ENCODE peak calls at places on chromosomes 3 and 15, in four cellular contexts. H is K562, O is H1, Z is HepG2. S is an unnamed sample.

GRCh38 chr15:86701259-86701963 is 621.7 kb downstream of the AGBL1 start:
- DNase-seq in H (no peak), O (no peak), Z (no peak), S (no peak)

GRCh38 chr15:79091204-79091867 is 756 bp upstream of the RASGRF1 start:
- DNase-seq in H (no peak), O (no peak), Z (no peak), S (no peak)

GRCh38 chr15:41473418-41473817 is 20.3 kb upstream of the ITPKA start:
- DNase-seq in H (no peak), O (no peak), Z (no peak), S (no peak)

GRCh38 chr3:30538787-30539186 is 67.6 kb upstream of the TGFBR2 start:
- DNase-seq in H (no peak), O (no peak), Z (no peak), S (no peak)

GRCh38 chr3:84108442-84108971 is 850.3 kb upstream of the CADM2 start:
- DNase-seq in H (no peak), O (no peak), Z (peak), S (no peak)

GRCh38 chr15:101100593-101101442 is 151.0 kb downstream of the CHSY1 start:
- DNase-seq in H (no peak), O (no peak), Z (no peak), S (no peak)

GRCh38 chr3:52456169-52456799 is 880 bp downstream of the NISCH start:
- DNase-seq in H (peak), O (no peak), Z (no peak), S (no peak)

GRCh38 chr3:125191256-125191655 is 21.3 kb downstream of the SLC12A8 start:
- DNase-seq in H (no peak), O (no peak), Z (no peak), S (no peak)

GRCh38 chr15:69493406-69493805 is 40.8 kb downstream of the RPLP1 start:
- DNase-seq in H (no peak), O (no peak), Z (no peak), S (no peak)

GRCh38 chr3:47578691-47579632 is at the start of gene CSPG5:
- DNase-seq in H (peak), O (no peak), Z (no peak), S (no peak)

GRCh38 chr15:29942144-29942543 is 119.9 kb upstream of the TJP1 start:
- DNase-seq in H (no peak), O (no peak), Z (no peak), S (no peak)

GRCh38 chr15:74203914-74204431 is 1.4 kb upstream of the STRA6 start:
- DNase-seq in H (peak), O (no peak), Z (no peak), S (no peak)

GRCh38 chr15:42836251-42836650 is 84.3 kb downstream of the TTBK2 start:
- DNase-seq in H (no peak), O (no peak), Z (no peak), S (no peak)

GRCh38 chr3:85626662-85627061 is 667.9 kb downstream of the CADM2 start:
- DNase-seq in H (no peak), O (no peak), Z (no peak), S (no peak)

GRCh38 chr3:59566481-59566975 is 516.7 kb upstream of the CFAP20DC start:
- DNase-seq in H (no peak), O (no peak), Z (no peak), S (peak)

GRCh38 chr3:184361532-184361931 is at the start of the genes CLCN2 and POLR2H:
- DNase-seq in H (peak), O (no peak), Z (peak), S (no peak)
- TF ChIP-seq CREB1 in H (no peak), O (no peak), Z (no peak), S (no peak)

GRCh38 chr3:100082108-100082642 is 32.1 kb downstream of the FILIP1L start:
- DNase-seq in H (peak), O (no peak), Z (no peak), S (no peak)
- TF ChIP-seq ZNF274 in H (no peak), O (no peak), Z (no peak), S (no peak)

GRCh38 chr3:101642441-101642840 is 34.5 kb downstream of the ZBTB11 start:
- DNase-seq in H (no peak), O (no peak), Z (no peak), S (no peak)

GRCh38 chr3:101643009-101643844 is 33.7 kb downstream of the ZBTB11 start:
- DNase-seq in H (no peak), O (no peak), Z (no peak), S (no peak)

GRCh38 chr3:101643861-101644613 is 32.9 kb downstream of the ZBTB11 start:
- DNase-seq in H (no peak), O (no peak), Z (no peak), S (no peak)

GRCh38 chr3:101646726-101647125 is 30.2 kb downstream of the ZBTB11 start:
- DNase-seq in H (no peak), O (no peak), Z (no peak), S (no peak)
- H3K27ac ChIP-seq in H (peak), O (no peak), Z (no peak), S (no peak)

GRCh38 chr3:176967525-176967924 is 229.8 kb downstream of the TBL1XR1 start:
- DNase-seq in H (no peak), O (no peak), Z (no peak), S (no peak)

GRCh38 chr3:176959867-176960266 is 237.4 kb downstream of the TBL1XR1 start:
- DNase-seq in H (peak), O (no peak), Z (no peak), S (no peak)

GRCh38 chr3:176964656-176965055 is 232.6 kb downstream of the TBL1XR1 start:
- DNase-seq in H (no peak), O (no peak), Z (no peak), S (no peak)

GRCh38 chr3:176958560-176958959 is 238.7 kb downstream of the TBL1XR1 start:
- DNase-seq in H (no peak), O (no peak), Z (no peak), S (no peak)

DNA sequence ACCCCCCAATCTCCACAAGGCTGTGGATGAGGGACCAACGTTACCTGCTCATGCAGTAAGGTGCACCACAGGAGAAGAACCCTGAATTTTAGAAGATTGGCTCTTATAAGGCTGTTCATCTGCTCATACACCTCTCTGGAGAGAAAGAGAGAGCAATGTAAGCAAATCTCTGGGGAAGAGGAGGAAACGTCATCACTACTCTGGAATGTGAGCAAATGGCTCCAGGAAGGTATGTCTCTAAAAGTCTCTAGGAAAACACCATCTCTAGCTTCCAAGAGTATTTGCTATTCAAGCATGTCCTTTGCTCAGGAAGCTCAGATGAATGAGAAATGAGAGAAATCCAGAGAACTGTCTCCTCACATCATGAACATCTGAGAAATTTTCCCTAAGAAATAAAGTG is 235.4 kb downstream of the TBL1XR1 start:
- DNase-seq in H (no peak), O (no peak), Z (no peak), S (no peak)
- TF ChIP-seq CREB1 in H (no peak), O (no peak), Z (no peak), S (no peak)

GRCh38 chr15:47182818-47183217 is 534.5 kb upstream of the SEMA6D start:
- DNase-seq in H (no peak), O (no peak), Z (no peak), S (no peak)

GRCh38 chr15:47184003-47184404 is 533.3 kb upstream of the SEMA6D start:
- DNase-seq in H (no peak), O (no peak), Z (no peak), S (no peak)

GRCh38 chr15:47184405-47185221 is 532.7 kb upstream of the SEMA6D start:
- DNase-seq in H (no peak), O (no peak), Z (no peak), S (no peak)

GRCh38 chr15:47186071-47186470 is 531.2 kb upstream of the SEMA6D start:
- DNase-seq in H (no peak), O (no peak), Z (no peak), S (no peak)

DNA sequence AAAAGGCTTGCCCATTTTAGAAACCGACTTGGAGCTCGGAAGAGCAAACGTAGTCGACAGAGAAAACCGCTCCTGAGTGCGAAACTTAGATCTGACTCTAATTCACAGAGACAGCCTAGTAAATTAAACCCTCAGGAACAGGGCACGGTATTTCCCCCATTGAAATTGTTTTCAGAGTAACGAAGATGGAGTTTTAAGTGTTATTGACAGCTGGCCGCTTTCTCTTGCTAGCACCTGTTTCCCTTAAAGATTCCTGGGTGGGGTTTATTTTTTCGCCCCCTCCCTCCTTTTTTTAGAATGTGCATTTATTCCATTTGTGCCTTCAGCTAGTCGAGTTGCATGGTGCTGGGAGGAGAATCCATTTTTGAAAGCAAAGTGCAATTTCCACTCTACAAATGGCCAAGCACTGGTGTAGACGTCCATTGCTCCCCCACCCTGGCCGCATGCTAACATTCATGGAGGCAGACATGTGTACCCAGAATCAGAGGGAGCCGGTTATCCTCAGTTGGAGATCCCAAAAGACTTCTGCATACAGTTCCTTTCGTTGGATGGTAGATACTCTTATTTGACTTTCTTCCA is 532.0 kb upstream of the SEMA6D start:
- DNase-seq in H (no peak), O (no peak), Z (no peak), S (no peak)
- TF ChIP-seq ZNF274 in H (no peak), O (no peak), Z (no peak), S (no peak)

DNA sequence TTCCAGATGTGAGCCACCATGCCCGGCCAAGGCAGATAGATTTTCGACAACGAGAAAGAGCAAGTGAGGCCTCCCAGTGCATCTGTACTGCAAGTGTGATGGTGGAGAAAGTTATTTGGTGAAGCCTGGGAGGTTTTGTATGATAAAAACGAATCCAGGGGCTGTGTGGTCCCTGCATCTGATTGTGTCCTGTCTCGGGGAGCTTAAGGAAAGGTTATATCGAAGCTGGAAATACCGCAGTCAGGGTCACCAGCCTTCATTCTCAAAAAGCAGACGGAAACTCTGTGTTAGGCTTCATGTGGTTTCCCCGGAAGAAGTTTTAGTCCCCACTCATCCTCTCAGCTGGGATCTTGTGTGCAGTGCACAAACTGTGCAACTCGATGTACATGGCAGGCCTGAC is 3.4 kb downstream of the MINDY4B start:
- DNase-seq in H (no peak), O (no peak), Z (no peak), S (no peak)
- H3K27ac ChIP-seq in H (no peak), O (no peak), Z (no peak), S (no peak)

DNA sequence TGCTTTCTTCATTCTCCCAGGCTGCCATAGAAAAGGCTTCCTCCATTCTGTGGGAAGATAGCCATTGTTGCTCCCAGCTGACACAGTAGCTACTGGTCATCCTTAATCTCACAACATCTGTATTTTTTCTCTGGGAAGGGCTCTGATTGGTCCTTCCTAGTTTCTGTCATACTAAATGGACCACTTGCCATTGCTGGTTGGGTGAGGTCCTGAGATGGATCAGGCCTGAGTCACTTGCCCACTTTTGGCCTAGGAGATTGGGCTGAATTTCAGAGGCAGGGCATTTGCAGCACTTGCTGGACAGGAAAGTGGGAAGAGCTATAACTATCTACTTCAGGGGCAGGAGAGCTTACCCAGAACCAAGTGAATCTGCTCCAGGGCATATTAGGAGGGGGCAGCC is 106.5 kb upstream of the PROK2 start:
- DNase-seq in H (no peak), O (no peak), Z (no peak), S (no peak)
- TF ChIP-seq CREB1 in H (no peak), O (no peak), Z (no peak), S (no peak)

DNA sequence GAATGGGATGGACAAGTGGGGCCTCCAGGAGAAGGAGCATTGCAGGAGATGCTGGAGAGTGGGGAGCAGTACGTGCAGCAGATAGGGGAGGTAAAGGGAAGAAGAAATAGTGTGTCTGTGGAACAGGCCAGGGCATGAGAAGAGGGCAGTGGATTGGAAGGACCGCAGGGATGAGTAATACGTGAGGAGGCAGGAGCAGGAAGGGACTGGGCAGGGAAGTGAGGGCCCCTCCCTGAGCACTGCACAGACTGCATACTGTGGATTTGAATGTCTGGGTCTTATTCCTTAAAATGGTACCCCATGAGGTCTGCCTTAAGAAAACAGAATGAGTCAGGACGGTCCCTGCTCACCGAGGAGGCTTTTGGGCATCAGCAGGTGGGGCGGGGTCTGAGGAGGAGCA is 210.0 kb upstream of the NDN start:
- DNase-seq in H (no peak), O (no peak), Z (no peak), S (no peak)
- TF ChIP-seq ZNF274 in H (no peak), O (no peak), Z (no peak), S (no peak)

GRCh38 chr3:186974824-186975281 is 44.5 kb downstream of the ST6GAL1 start:
- DNase-seq in H (no peak), O (no peak), Z (peak), S (no peak)
- H3K27ac ChIP-seq in H (no peak), O (no peak), Z (peak), S (no peak)

S was measured in GM12878.